ENCODE peak calls at places on chromosome X, in four cellular contexts. Q, T, B and D are unnamed samples.

GRCh38 chrX:39152106-39152649 is 350.9 kb downstream of the MID1IP1 start:
- DNase-seq in T (peak; percentile 76), Q (no peak), B (peak; percentile 77), D (peak; percentile 62)

GRCh38 chrX:71183341-71183740 is 38.7 kb downstream of the NLGN3 start:
- DNase-seq in Q (no peak), T (no peak), B (no peak), D (no peak)

GRCh38 chrX:102341867-102342266 is 94.9 kb downstream of the NXF2 start:
- DNase-seq in Q (no peak), T (no peak), B (no peak), D (no peak)

GRCh38 chrX:45505214-45505613 is 304.5 kb upstream of the DIPK2B start:
- DNase-seq in T (no peak), Q (no peak), B (no peak), D (peak; percentile 14)

GRCh38 chrX:41733939-41734338 is 10.0 kb downstream of the GPR82 start:
- DNase-seq in Q (no peak), T (no peak), B (no peak), D (peak; percentile 52)

GRCh38 chrX:150683536-150684146 is 9.6 kb upstream of the MTMR1 start:
- DNase-seq in Q (no peak), B (no peak), T (no peak), D (peak; percentile 17)

GRCh38 chrX:1283093-1283492 is 14.5 kb downstream of the CSF2RA start:
- DNase-seq in B (no peak), Q (no peak), T (no peak), D (no peak)

GRCh38 chrX:150515801-150516200 is 52.6 kb upstream of the MTM1 start:
- DNase-seq in Q (no peak), B (no peak), T (no peak), D (no peak)

GRCh38 chrX:68710870-68711576 is 63.6 kb downstream of the STARD8 start:
- DNase-seq in B (peak; percentile 42), T (peak; percentile 73), Q (peak; percentile 69), D (peak; percentile 30)
- TF ChIP-seq CTCF in B (peak; percentile 33), T (peak; percentile 75), Q (peak; percentile 57), D (peak; percentile 45)

DNA sequence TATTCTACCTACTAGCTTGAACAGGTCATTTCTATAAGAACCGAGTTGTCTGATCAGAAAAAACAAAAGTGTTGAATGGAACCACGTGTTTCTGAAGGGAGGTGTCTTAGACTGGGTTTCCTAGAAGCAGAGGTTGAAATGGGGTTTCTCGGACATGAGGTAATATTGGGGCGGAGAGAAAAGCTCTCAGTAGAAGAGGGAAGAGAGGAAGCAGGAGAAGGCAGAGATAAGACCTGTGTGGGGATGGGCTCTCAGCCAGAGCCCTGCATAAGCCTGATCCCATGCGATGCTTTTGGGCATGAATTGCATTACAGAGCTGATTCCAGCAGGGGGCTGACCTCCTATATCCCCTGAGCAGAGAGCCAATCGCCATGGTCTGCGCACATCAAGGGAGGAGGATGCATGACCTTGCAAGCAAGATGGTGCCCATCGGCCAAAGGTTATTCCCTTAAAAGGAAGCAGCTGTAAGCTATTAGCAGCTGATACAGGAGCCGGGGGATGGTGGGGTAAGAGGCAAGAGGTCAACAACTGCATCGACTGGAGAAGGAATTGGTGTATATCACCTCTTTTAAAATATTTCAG is 7.7 kb downstream of the ANOS1 start:
- DNase-seq in B (peak; percentile 22), Q (no peak), T (peak; percentile 77), D (no peak)
- TF ChIP-seq CTCF in B (peak; percentile 44), Q (no peak), T (peak; percentile 73), D (no peak)

DNA sequence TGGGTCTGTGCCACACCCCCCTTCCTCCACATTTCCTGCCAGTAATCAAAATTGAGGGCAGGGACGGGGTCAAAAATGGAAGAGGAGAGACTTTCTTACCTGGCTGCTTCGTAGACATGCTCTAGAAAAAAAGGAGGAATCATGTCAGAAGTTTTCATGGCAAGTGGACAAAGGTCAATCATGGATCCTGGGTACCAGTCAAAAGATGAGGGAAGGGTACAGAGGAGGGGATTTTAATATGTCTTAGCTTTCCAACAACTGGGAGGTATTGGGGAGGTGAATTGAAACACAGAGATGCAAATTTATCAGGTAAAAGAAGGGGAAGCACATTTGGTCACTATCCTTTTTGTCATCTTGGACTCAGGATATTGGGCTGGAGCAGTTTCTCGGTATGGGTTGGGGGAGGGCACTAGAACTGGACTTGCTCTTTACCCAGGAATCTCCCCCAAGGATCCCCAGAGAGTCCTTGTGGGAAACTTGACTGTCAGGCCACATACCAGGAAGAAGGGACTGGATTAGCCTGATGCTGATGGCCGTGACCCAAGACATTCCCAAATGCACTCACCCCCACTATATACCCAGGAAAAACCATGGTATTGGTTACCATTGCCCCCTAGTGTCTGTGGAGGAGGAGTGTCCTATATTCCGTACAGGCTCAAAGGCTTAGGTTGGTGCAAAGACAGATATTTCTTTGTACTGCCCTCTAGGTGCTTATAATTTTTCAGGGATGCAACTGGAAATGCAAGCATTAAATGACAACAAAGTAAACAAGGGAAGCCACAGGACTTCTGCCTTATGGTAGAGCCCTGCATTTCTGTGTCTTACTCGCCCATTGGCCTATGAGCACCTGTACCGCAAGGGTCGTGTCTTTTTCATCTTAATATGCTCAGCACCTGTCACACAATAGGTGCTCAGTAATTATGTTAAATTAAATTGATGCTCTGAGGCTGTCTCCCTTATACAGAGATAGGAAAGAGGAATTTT is 16.8 kb downstream of the VSIG4 start:
- DNase-seq in Q (no peak), T (peak; percentile 25), B (no peak), D (no peak)
- TF ChIP-seq CTCF in Q (no peak), T (peak; percentile 54), B (no peak), D (peak; percentile 19)

DNA sequence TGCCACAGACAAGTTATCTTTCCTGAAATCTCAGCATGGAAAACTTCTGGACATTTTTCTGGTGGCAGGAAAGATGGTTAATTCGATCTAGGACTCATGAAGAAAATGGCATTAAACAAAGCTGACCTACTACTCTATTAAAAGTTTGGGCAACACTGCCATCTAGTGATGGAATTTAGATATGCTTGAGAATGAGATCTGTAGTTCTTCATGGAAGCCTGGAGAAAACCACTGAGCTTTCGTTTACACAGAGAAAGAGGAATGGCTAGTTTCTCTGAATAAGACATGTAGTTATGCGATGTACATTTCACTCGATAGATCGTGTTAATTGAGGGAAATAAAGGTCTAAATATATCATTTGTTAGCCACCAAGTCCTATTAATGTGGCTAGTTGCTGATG is 51.7 kb upstream of the CHRDL1 start:
- DNase-seq in Q (no peak), T (no peak), B (no peak), D (no peak)
- TF ChIP-seq CTCF in Q (peak; percentile 40), T (peak; percentile 78), B (peak; percentile 63), D (peak; percentile 40)

DNA sequence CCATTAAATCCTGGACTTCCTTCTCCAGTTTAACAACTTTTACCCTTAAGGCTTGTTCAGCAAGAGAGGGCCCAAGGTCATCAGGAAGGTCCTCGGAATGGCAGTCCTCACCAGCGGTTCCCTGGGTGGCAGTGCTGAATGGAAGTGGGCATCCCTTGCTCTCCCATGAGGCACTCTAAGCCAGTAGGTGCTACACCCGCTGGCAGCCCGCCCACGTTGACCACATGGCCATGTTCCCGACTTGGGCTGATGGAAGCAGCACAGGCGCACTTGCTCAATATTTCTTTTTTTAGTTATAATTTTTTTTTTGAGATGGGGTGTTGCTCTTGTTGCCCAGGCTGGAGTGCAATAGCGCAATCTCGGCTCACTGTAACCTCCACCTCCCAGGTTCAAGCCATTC is 277.9 kb downstream of the ZC4H2 start:
- DNase-seq in T (no peak), Q (no peak), B (no peak), D (no peak)
- TF ChIP-seq CTCF in T (no peak), Q (no peak), B (no peak), D (no peak)